ENCODE peak calls at places on chromosomes 6 and 20, in seven cellular contexts. G is uterus; Z is CD8-positive, alpha-beta memory T cell; D is adrenal gland; M is AG04449; C is omental fat pad; K is RPMI7951. P is an unnamed sample.

GRCh38 chr6:157637516-157637915 is 185.5 kb upstream of the SNX9 start:
- DNase-seq in G (no peak), Z (no peak), D (no peak), M (no peak), C (no peak), K (no peak), P (no peak)

GRCh38 chr6:11618533-11618932 is 81.0 kb downstream of the TMEM170B start:
- DNase-seq in G (no peak), Z (no peak), D (no peak), M (no peak), C (no peak), K (no peak), P (no peak)

GRCh38 chr6:160348209-160348551 is at the start of gene SLC22A3:
- DNase-seq in G (peak), Z (no peak), D (peak), M (no peak), C (no peak), K (no peak), P (no peak)

GRCh38 chr20:7695622-7696021 is 244.6 kb downstream of the HAO1 start:
- DNase-seq in G (no peak), Z (no peak), D (no peak), M (peak), C (no peak), K (peak), P (no peak)

GRCh38 chr6:140182819-140183218 is 808.4 kb upstream of the CITED2 start:
- DNase-seq in G (no peak), Z (no peak), D (no peak), M (no peak), C (no peak), K (peak), P (no peak)

GRCh38 chr20:63394069-63394468 is 32.9 kb upstream of the CHRNA4 start:
- DNase-seq in G (no peak), Z (no peak), D (no peak), M (no peak), C (no peak), K (no peak), P (no peak)

GRCh38 chr6:45445749-45446454 is 68.2 kb upstream of the SUPT3H start:
- DNase-seq in G (peak), Z (no peak), D (peak), M (peak), C (no peak), K (peak), P (peak)

GRCh38 chr20:24669701-24670100 is 200.3 kb downstream of the SYNDIG1 start:
- DNase-seq in G (no peak), Z (no peak), D (no peak), M (no peak), C (no peak), K (no peak), P (no peak)

GRCh38 chr20:36506253-36506652 is 35.1 kb upstream of the MYL9 start:
- DNase-seq in G (no peak), Z (no peak), D (no peak), M (no peak), C (no peak), K (no peak), P (no peak)

GRCh38 chr20:64044484-64045247 is 4.8 kb downstream of the SOX18 start:
- DNase-seq in G (no peak), Z (no peak), D (no peak), M (no peak), C (no peak), K (peak), P (no peak)

GRCh38 chr20:62755817-62756724 is 40.2 kb upstream of the MRGBP start:
- DNase-seq in G (no peak), Z (no peak), D (no peak), M (no peak), C (no peak), K (peak), P (no peak)

GRCh38 chr20:22807045-22807444 is 222.7 kb upstream of the FOXA2 start:
- DNase-seq in G (no peak), Z (no peak), D (no peak), M (no peak), C (no peak), K (no peak), P (no peak)

GRCh38 chr6:108123516-108123929 is 42.3 kb upstream of the NR2E1 start:
- DNase-seq in G (no peak), Z (no peak), D (no peak), M (no peak), C (no peak), K (no peak), P (no peak)

GRCh38 chr6:27940766-27941165 is 16.3 kb upstream of the OR2B6 start:
- DNase-seq in G (no peak), Z (no peak), D (no peak), M (no peak), C (no peak), K (peak), P (no peak)

GRCh38 chr6:159213401-159213800 is 44.2 kb downstream of the FNDC1 start:
- DNase-seq in G (no peak), Z (no peak), D (no peak), M (no peak), C (no peak), K (peak), P (no peak)

GRCh38 chr6:168756009-168756634 is 315.1 kb downstream of the SMOC2 start:
- DNase-seq in G (no peak), Z (no peak), D (no peak), M (no peak), C (no peak), K (no peak), P (no peak)

GRCh38 chr6:37323568-37323967 is 30.2 kb upstream of the RNF8 start:
- DNase-seq in G (no peak), Z (no peak), D (no peak), M (no peak), C (no peak), K (peak), P (no peak)

GRCh38 chr6:150503586-150504339 is 95.9 kb upstream of the PLEKHG1 start:
- DNase-seq in G (no peak), Z (no peak), D (no peak), M (no peak), C (no peak), K (no peak), P (no peak)